ENCODE peak calls at places on chromosomes 12 and 14, in six cellular contexts. V, K, H, D, J and L are unnamed samples.

GRCh38 chr12:80567391-80567790 is 123.4 kb downstream of the PTPRQ start:
- DNase-seq in V (no peak), K (no peak), H (peak), D (no peak), J (no peak), L (no peak)

GRCh38 chr14:50821471-50822464 is 9.2 kb downstream of the NIN start:
- DNase-seq in V (no peak), K (peak), H (no peak), D (no peak), J (no peak), L (peak)

GRCh38 chr14:74952195-74952665 is 3.2 kb downstream of the PGF start:
- DNase-seq in V (no peak), K (no peak), H (no peak), D (no peak), J (no peak), L (no peak)

GRCh38 chr14:88411039-88411438 is 25.6 kb downstream of the SPATA7 start:
- DNase-seq in V (no peak), K (peak), H (no peak), D (peak), J (no peak), L (peak)

GRCh38 chr12:96347130-96347699 is 53.0 kb downstream of the CDK17 start:
- DNase-seq in V (no peak), K (no peak), H (no peak), D (no peak), J (no peak), L (no peak)

GRCh38 chr12:65494537-65494936 is 216.1 kb downstream of the MSRB3 start:
- DNase-seq in V (no peak), K (no peak), H (no peak), D (no peak), J (no peak), L (no peak)

GRCh38 chr12:59401862-59402261 is 194.0 kb upstream of the SLC16A7 start:
- DNase-seq in V (no peak), K (no peak), H (no peak), D (peak), J (no peak), L (no peak)

GRCh38 chr14:103634156-103634555 is 5.1 kb downstream of the KLC1 start:
- DNase-seq in V (no peak), K (no peak), H (peak), D (no peak), J (no peak), L (no peak)

GRCh38 chr12:132886529-132887477 is 602 bp downstream of the CHFR start:
- DNase-seq in V (no peak), K (no peak), H (no peak), D (peak), J (peak), L (no peak)

GRCh38 chr14:90553298-90553920 is 156.6 kb downstream of the CALM1 start:
- DNase-seq in V (no peak), K (no peak), H (no peak), D (peak), J (no peak), L (no peak)

GRCh38 chr12:130849561-130850417 is 10.7 kb upstream of the STX2 start:
- DNase-seq in V (no peak), K (no peak), H (no peak), D (peak), J (no peak), L (no peak)

GRCh38 chr12:42926232-42926631 is 336.7 kb upstream of the PRICKLE1 start:
- DNase-seq in V (no peak), K (no peak), H (no peak), D (no peak), J (no peak), L (no peak)

GRCh38 chr12:113152835-113153814 is 3.6 kb downstream of the CFAP73 start:
- DNase-seq in V (no peak), K (peak), H (peak), D (peak), J (peak), L (peak)

GRCh38 chr12:89768586-89769482 is 60.2 kb upstream of the ATP2B1 start:
- DNase-seq in V (no peak), K (no peak), H (peak), D (no peak), J (no peak), L (no peak)

GRCh38 chr12:18750087-18750486 is 12.2 kb downstream of the CAPZA3 start:
- DNase-seq in V (no peak), K (no peak), H (peak), D (peak), J (no peak), L (no peak)

GRCh38 chr12:123231931-123232330 is 1.0 kb downstream of the MPHOSPH9 start:
- DNase-seq in V (no peak), K (peak), H (no peak), D (no peak), J (no peak), L (no peak)

GRCh38 chr12:71958056-71958455 is 19.4 kb downstream of the TPH2 start:
- DNase-seq in V (no peak), K (no peak), H (no peak), D (peak), J (no peak), L (no peak)

GRCh38 chr12:75329918-75330826 is at the start of gene CAPS2:
- DNase-seq in V (peak), K (peak), H (peak), D (peak), J (peak), L (peak)
- H3K4me3 ChIP-seq in V (peak), K (peak), H (peak), D (peak), J (peak), L (peak)

DNA sequence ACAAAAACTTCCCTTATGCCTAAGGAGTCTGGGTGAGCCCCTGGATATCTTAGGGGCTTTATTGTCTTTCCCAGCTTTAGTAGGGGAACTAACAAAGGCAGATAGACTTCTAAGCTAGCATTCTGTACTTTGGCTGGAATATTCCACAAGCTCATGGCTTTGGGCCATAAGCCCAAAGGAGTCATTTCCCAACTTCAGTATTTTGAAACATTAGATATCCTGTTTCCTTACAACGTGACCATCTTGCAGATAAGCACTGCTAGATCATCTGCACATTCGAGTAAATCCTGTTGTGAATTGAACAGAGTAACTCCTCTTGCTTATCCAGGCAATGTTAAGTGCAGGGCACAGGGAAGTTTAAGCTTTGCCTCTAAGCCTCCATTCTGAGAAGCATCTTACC is 70.6 kb upstream of the ACTN1 start:
- DNase-seq in V (no peak), K (no peak), H (peak), D (no peak), J (peak), L (no peak)
- H3K4me3 ChIP-seq in V (no peak), K (no peak), H (no peak), D (no peak), J (peak), L (no peak)

GRCh38 chr12:114678718-114679117 is 5.3 kb downstream of the TBX3 start:
- DNase-seq in V (no peak), K (no peak), H (no peak), D (no peak), J (no peak), L (no peak)

GRCh38 chr12:114679942-114680341 is 4.0 kb downstream of the TBX3 start:
- DNase-seq in V (no peak), K (no peak), H (no peak), D (no peak), J (no peak), L (no peak)

GRCh38 chr12:114679452-114679875 is 4.5 kb downstream of the TBX3 start:
- DNase-seq in V (no peak), K (no peak), H (no peak), D (peak), J (no peak), L (no peak)

GRCh38 chr12:114676142-114676741 is 7.7 kb downstream of the TBX3 start:
- DNase-seq in V (no peak), K (no peak), H (no peak), D (peak), J (no peak), L (no peak)

GRCh38 chr12:114678028-114678427 is 5.9 kb downstream of the TBX3 start:
- DNase-seq in V (no peak), K (no peak), H (no peak), D (no peak), J (no peak), L (no peak)
- H3K4me3 ChIP-seq in V (no peak), K (no peak), H (peak), D (no peak), J (no peak), L (no peak)

GRCh38 chr14:64294672-64295413 is 672 bp upstream of the ESR2 start:
- DNase-seq in V (peak), K (peak), H (peak), D (peak), J (peak), L (peak)
- H3K4me3 ChIP-seq in V (no peak), K (peak), H (peak), D (no peak), J (peak), L (peak)

DNA sequence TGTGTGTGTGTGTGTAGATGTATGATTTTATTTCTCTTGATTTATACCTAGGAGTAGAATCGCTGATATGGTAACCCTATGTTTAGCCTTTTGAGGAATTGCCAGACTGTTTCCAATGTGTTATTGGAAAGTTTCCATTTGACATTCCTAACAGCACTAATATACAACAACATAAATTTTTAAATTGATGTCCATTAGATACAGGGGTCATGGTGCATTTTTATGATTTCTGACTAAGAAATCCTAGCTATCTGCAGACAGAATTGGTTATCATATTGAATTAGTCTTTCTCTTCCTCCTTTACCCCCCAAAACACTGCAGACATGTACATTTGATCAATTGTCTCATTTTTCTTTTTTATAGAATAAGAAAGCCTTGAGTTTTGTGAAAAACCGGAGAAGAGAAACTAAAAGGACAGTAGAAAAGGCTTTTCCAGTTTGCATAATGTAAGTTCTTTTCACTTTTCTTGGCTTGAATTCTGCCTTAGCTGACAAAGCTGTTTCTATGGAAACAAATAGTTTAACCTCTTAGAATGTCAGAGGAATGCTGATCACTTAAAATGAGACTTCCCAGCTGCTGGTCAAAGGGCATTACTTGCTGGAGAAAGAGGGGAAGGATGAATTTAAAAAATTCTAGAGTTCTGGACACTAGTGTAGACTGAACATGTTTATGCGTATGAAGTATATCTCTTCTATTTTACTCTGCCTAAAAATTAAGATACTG is 28.3 kb downstream of the PALS1 start:
- DNase-seq in V (peak), K (no peak), H (peak), D (peak), J (peak), L (no peak)
- H3K4me3 ChIP-seq in V (peak), K (no peak), H (no peak), D (no peak), J (peak), L (no peak)

DNA sequence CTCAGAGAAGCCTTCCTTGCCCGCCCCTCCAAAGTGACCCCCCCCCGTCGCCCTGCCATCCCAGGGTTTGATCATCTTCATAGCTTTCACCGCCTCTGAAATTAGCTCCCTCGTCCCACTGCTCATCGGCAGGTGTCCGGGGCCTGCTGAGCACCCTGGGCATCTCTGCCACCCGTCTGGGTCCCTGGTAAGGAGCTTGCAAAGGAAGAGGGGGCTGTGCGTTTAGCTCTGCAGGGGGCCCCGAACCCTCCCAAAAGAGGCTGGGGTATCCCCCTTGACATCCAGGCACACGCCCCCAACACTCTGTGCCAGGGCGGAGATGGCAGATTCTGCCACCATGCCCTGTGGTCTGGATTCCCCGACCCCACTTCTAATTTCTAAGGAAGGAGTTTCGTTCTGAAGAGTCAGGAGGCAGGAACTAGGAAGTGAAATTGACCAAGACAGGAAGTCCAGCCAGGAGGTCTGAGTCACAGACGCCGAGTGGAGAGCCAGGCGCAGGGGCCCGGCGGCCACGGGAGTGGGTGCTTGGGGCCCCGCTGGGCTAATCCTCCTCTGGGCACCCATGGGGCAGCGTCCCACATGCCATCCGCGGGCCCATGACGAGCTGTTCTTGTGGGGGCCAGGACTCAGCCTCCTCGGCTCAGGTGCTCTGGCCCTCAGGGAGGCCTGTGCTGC is 95.7 kb downstream of the RFLNA start:
- DNase-seq in V (no peak), K (peak), H (peak), D (no peak), J (peak), L (no peak)
- H3K4me3 ChIP-seq in V (no peak), K (no peak), H (no peak), D (no peak), J (no peak), L (no peak)